ENCODE peak calls at places on chromosome 14, in ten cellular contexts. O is stimulated activated effector memory CD8-positive, alpha-beta T cell treated with anti-CD3 and anti-CD28 coated beads, Interleukin-12 subunit alpha, Interleukin-12 subunit beta, amount 100 ng/mL, for 72 hours; K is sciatic nerve; R is naive thymus-derived CD8-positive, alpha-beta T cell; D is EL; V is natural killer cell; I is T-helper 1 cell; P is LoVo; C is iPS-NIHi11; T is spleen. M is an unnamed sample.

GRCh38 chr14:98169170-98169587 is 1102.8 kb downstream of the BCL11B start:
- DNase-seq in O (no peak), K (no peak), R (no peak), D (no peak), V (no peak), I (no peak), P (no peak), C (no peak), T (no peak), M (no peak)

GRCh38 chr14:69043007-69043444 is 63.9 kb upstream of the ACTN1 start:
- DNase-seq in O (no peak), K (no peak), R (no peak), D (no peak), V (no peak), I (no peak), P (no peak), C (no peak), T (peak; percentile 85), M (peak; percentile 48)

GRCh38 chr14:77556946-77557345 is 58.3 kb upstream of the ISM2 start:
- DNase-seq in O (no peak), K (no peak), R (no peak), D (no peak), V (no peak), I (no peak), P (no peak), C (no peak), T (no peak), M (no peak)

GRCh38 chr14:61388173-61388975 is 67.0 kb downstream of the PRKCH start:
- DNase-seq in O (peak; percentile 76), K (no peak), R (peak; percentile 54), D (peak; percentile 8), V (peak; percentile 58), I (no peak), P (peak; percentile 5), C (no peak), T (no peak), M (peak; percentile 8)

GRCh38 chr14:102774391-102775153 is 2.7 kb upstream of the TRAF3 start:
- DNase-seq in O (peak; percentile 75), K (peak; percentile 70), R (peak; percentile 79), D (peak; percentile 75), V (peak; percentile 25), I (peak; percentile 51), P (peak; percentile 37), C (peak; percentile 71), T (peak; percentile 72), M (peak; percentile 85)

GRCh38 chr14:54767139-54767431 is 135.5 kb downstream of the GCH1 start:
- DNase-seq in O (no peak), K (no peak), R (no peak), D (no peak), V (no peak), I (no peak), P (no peak), C (no peak), T (peak; percentile 46), M (no peak)

GRCh38 chr14:46048127-46048526 is 603.5 kb downstream of the RPL10L start:
- DNase-seq in O (no peak), K (no peak), R (no peak), D (peak; percentile 87), V (no peak), I (no peak), P (peak; percentile 46), C (peak; percentile 59), T (no peak), M (peak; percentile 66)

GRCh38 chr14:35534130-35534883 is at the start of gene INSM2:
- DNase-seq in O (peak; percentile 54), K (no peak), R (peak; percentile 15), D (no peak), V (no peak), I (peak; percentile 5), P (no peak), C (peak; percentile 4), T (peak; percentile 77), M (no peak)

GRCh38 chr14:55721353-55721752 is 141.3 kb downstream of the KTN1 start:
- DNase-seq in O (no peak), K (no peak), R (no peak), D (peak; percentile 92), V (no peak), I (no peak), P (no peak), C (no peak), T (no peak), M (peak; percentile 92)

GRCh38 chr14:89025581-89026236 is 201.3 kb downstream of the TTC8 start:
- DNase-seq in O (peak; percentile 29), K (no peak), R (no peak), D (peak; percentile 23), V (no peak), I (no peak), P (no peak), C (no peak), T (no peak), M (peak; percentile 66)

GRCh38 chr14:90487031-90487430 is 90.2 kb downstream of the CALM1 start:
- DNase-seq in O (no peak), K (no peak), R (no peak), D (no peak), V (no peak), I (no peak), P (no peak), C (no peak), T (peak; percentile 84), M (peak; percentile 14)

GRCh38 chr14:52080817-52081755 is 12.2 kb upstream of the NID2 start:
- DNase-seq in O (no peak), K (no peak), R (no peak), D (peak; percentile 92), V (no peak), I (no peak), P (no peak), C (peak; percentile 35), T (no peak), M (peak; percentile 95)

GRCh38 chr14:74302160-74302628 is 540 bp downstream of the ABCD4 start:
- DNase-seq in O (no peak), K (no peak), R (peak; percentile 68), D (peak; percentile 54), V (no peak), I (no peak), P (peak; percentile 61), C (peak; percentile 40), T (no peak), M (peak; percentile 36)

GRCh38 chr14:32224731-32225377 is 21.8 kb upstream of the RNU6-8 start:
- DNase-seq in O (no peak), K (no peak), R (no peak), D (peak; percentile 73), V (no peak), I (no peak), P (peak; percentile 51), C (peak; percentile 19), T (no peak), M (peak; percentile 89)

GRCh38 chr14:100872241-100872640 is 31.3 kb downstream of the RTL1 start:
- DNase-seq in O (no peak), K (no peak), R (no peak), D (peak; percentile 14), V (no peak), I (no peak), P (no peak), C (no peak), T (no peak), M (peak; percentile 35)